ENCODE peak calls at places on chromosomes 2 and 18, in nine cellular contexts. A is GM23338, Z is HepG2, D is A549, K is K562, I is HCT116, Q is GM12878, M is Panc1, U is SK-N-SH. V is an unnamed sample.

GRCh38 chr18:26843760-26844159 is 21.7 kb downstream of the AQP4 start:
- DNase-seq in A (no peak), Q (no peak), Z (no peak), M (no peak), U (no peak), D (no peak), I (no peak), K (no peak), V (no peak)

GRCh38 chr2:70994055-70994444 is 623 bp downstream of the TEX261 start:
- DNase-seq in I (no peak), D (no peak), Q (no peak), M (no peak), Z (no peak), K (no peak), A (peak), U (no peak), V (peak)

GRCh38 chr2:15834381-15835031 is 105.8 kb upstream of the MYCN start:
- DNase-seq in Z (no peak), U (no peak), K (no peak), A (no peak), M (no peak), D (no peak), Q (no peak), I (no peak), V (no peak)

GRCh38 chr18:45110577-45111506 is 430.2 kb downstream of the SETBP1 start:
- DNase-seq in K (no peak), U (no peak), D (no peak), I (no peak), M (no peak), Z (no peak), Q (no peak), A (no peak), V (no peak)

GRCh38 chr18:48908916-48909315 is 41.8 kb downstream of the SMAD7 start:
- DNase-seq in M (no peak), U (no peak), Z (no peak), K (no peak), D (no peak), I (no peak), Q (no peak), A (no peak), V (no peak)

GRCh38 chr18:42131044-42131939 is 176.3 kb downstream of the PIK3C3 start:
- DNase-seq in Q (no peak), U (peak), A (no peak), Z (no peak), K (no peak), M (no peak), I (no peak), D (no peak), V (no peak)

GRCh38 chr2:199606193-199606780 is 148.5 kb upstream of the SATB2 start:
- DNase-seq in Q (no peak), D (peak), U (peak), Z (no peak), K (peak), A (peak), I (no peak), M (no peak), V (no peak)

GRCh38 chr2:226362991-226363390 is 436.6 kb downstream of the IRS1 start:
- DNase-seq in M (no peak), I (no peak), D (no peak), U (no peak), Z (no peak), K (no peak), Q (no peak), A (no peak), V (no peak)

GRCh38 chr2:23404426-23404825 is 19.4 kb downstream of the KLHL29 start:
- DNase-seq in I (no peak), D (peak), A (peak), K (no peak), U (peak), Z (peak), Q (peak), M (peak), V (peak)

GRCh38 chr18:62126776-62127175 is 60.1 kb downstream of the PIGN start:
- DNase-seq in A (no peak), Z (no peak), M (no peak), U (no peak), K (no peak), I (no peak), Q (no peak), D (no peak), V (no peak)

GRCh38 chr2:26196683-26197418 is 24.0 kb downstream of the GAREM2 start:
- DNase-seq in M (no peak), A (no peak), I (no peak), Z (no peak), D (no peak), K (no peak), U (no peak), Q (peak), V (no peak)

GRCh38 chr2:195319112-195319460 is 337.9 kb upstream of the SLC39A10 start:
- DNase-seq in U (no peak), Q (no peak), I (no peak), K (no peak), D (peak), M (no peak), A (peak), Z (no peak), V (no peak)

GRCh38 chr2:175559613-175560012 is 378.1 kb upstream of the ATP5MC3 start:
- DNase-seq in A (no peak), Q (no peak), Z (no peak), K (no peak), I (no peak), U (no peak), D (no peak), M (no peak), V (no peak)

GRCh38 chr2:44201648-44202047 is 33.0 kb downstream of the PPM1B start:
- DNase-seq in Q (no peak), U (no peak), K (no peak), D (no peak), A (no peak), I (no peak), M (no peak), Z (no peak), V (no peak)

GRCh38 chr2:20616341-20616871 is 34.5 kb downstream of the HS1BP3 start:
- DNase-seq in Q (no peak), A (no peak), D (no peak), I (no peak), Z (no peak), M (no peak), U (no peak), K (no peak), V (no peak)

GRCh38 chr2:106314427-106314826 is 120.3 kb upstream of the UXS1 start:
- DNase-seq in A (no peak), D (no peak), I (no peak), U (no peak), Q (no peak), K (no peak), M (no peak), Z (no peak), V (no peak)

GRCh38 chr2:114010001-114010400 is 120.1 kb downstream of the ACTR3 start:
- DNase-seq in D (no peak), A (no peak), K (no peak), Z (no peak), M (no peak), U (no peak), I (no peak), Q (no peak), V (no peak)

GRCh38 chr2:45960057-45960863 is 308.8 kb downstream of the PRKCE start:
- DNase-seq in I (no peak), D (no peak), Q (no peak), U (no peak), M (no peak), A (no peak), Z (peak), K (no peak), V (no peak)

GRCh38 chr2:171289336-171289735 is 128.6 kb upstream of the TLK1 start:
- DNase-seq in Q (no peak), Z (no peak), D (no peak), I (no peak), U (no peak), M (no peak), A (no peak), K (no peak), V (no peak)

GRCh38 chr2:132538331-132538855 is 121.8 kb downstream of the GPR39 start:
- DNase-seq in M (no peak), D (no peak), U (no peak), K (no peak), I (no peak), Z (no peak), Q (no peak), A (no peak), V (no peak)

GRCh38 chr2:105853354-105854088 is 108.8 kb downstream of the NCK2 start:
- DNase-seq in U (no peak), A (no peak), D (no peak), Z (no peak), I (peak), K (no peak), M (no peak), Q (no peak), V (no peak)

GRCh38 chr2:226892729-226893128 is 56.9 kb downstream of the RHBDD1 start:
- DNase-seq in Q (no peak), U (no peak), A (no peak), Z (no peak), D (no peak), K (no peak), I (no peak), M (no peak), V (no peak)

GRCh38 chr2:10448646-10449480 is 736 bp upstream of the ODC1 start:
- DNase-seq in D (peak), A (peak), Z (peak), Q (peak), M (no peak), I (peak), K (peak), U (no peak), V (peak)
- TF ChIP-seq REST in D (no peak), A (no peak), Z (peak), Q (no peak), M (no peak), I (no peak), K (peak), U (no peak), V (no peak)

GRCh38 chr2:230327418-230328154 is 593 bp downstream of the SP140L start:
- DNase-seq in U (no peak), D (no peak), M (peak), I (no peak), Q (no peak), Z (no peak), K (no peak), A (no peak), V (no peak)

GRCh38 chr2:230328155-230328458 is 1.1 kb downstream of the SP140L start:
- DNase-seq in A (no peak), U (no peak), M (no peak), Z (no peak), I (no peak), Q (no peak), D (no peak), K (no peak), V (no peak)

GRCh38 chr2:230324503-230324902 is 2.5 kb upstream of the SP140L start:
- DNase-seq in Z (no peak), M (no peak), Q (no peak), D (no peak), U (no peak), K (no peak), A (no peak), I (no peak), V (no peak)

GRCh38 chr2:230325316-230326243 is 1.4 kb upstream of the SP140L start:
- DNase-seq in D (no peak), I (no peak), Z (no peak), U (no peak), M (no peak), K (no peak), Q (no peak), A (no peak), V (no peak)

DNA sequence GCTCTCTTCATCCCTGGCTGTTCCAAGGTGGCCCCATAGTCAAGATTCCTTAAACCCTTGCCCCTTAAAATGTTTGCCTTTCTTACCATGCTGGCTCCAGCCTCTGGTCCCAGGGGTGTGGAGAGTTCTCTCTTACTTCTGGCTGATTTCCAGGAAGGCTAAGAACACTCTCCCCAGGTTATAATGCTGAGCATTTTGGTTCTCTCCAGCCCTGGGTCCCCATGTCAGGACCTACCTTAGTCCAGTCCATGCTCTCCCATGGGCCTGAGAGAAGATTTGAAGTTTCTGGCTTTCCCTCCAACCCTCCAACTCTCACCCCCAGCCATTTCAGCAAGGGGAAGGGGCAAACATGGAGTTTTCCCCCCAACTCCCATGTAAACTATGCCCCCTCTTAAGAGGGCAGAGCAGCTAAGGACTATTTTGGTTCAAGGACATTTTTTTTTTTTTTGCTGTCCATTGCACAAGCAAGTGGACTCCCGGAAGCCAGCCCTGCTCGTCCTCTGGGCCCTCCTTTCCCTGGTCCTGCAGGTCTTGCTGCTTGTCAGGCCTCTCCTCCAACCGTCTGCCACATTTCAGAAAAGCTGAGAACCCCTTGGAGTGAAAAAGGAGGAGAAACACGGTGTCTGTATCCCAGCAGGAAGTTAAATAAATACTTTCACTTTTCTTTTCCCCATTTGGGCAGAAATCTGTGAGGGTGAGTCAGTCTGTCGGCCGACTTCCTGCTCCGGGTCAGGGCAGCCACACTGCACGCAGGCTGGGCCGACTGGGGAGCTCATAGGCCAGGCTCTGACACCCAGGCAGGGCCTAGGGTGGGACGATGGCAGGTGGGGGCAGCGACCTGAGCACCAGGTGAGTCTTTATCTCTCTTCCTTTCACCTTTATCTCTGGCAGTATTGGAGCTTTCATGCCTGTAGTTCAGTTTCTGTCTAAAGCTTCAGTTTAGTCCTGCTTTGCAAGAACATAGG is at the start of gene SP140L:
- DNase-seq in Z (peak), I (peak), M (peak), A (peak), K (peak), U (no peak), Q (peak), D (peak), V (peak)
- H3K27ac ChIP-seq in Z (peak), I (peak), M (peak), A (no peak), K (peak), U (peak), Q (peak), D (peak), V (peak)

GRCh38 chr2:238379096-238379810 is 47.5 kb upstream of the ASB1 start:
- DNase-seq in U (no peak), K (no peak), I (no peak), M (no peak), A (no peak), D (no peak), Q (no peak), Z (no peak), V (peak)
- TF ChIP-seq REST in U (no peak), K (no peak), I (no peak), M (no peak), A (no peak), D (no peak), Q (no peak), Z (no peak), V (no peak)

DNA sequence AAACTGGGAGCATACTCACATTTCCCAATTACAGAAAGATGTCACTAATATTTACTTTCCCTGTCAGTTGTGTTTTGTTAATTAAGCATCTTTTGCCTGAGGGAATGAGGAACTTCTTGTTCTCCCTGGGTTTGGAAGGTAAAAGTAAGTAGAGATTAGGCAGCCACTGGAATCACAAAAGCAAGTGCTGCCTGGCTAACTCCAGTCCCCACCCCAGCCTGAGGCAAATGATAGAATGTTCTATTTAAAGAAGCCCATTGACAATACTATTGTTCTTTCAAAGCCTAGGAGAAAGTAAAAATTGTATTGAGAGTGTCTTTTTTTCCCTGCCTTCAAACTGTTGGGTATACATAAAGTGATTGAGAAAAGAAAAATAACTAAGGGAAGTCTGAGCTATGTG is 93.8 kb downstream of the MBD2 start:
- DNase-seq in A (peak), U (no peak), Z (no peak), Q (no peak), K (no peak), M (no peak), I (no peak), D (no peak), V (no peak)
- H3K27ac ChIP-seq in A (no peak), U (no peak), Z (no peak), Q (no peak), K (no peak), M (no peak), I (no peak), D (no peak), V (no peak)

V was measured in HL-60.